ENCODE peak calls at places on chromosomes 3 and 15, in ten cellular contexts. One of them, this sample, is unnamed.
A peak's percentile ranks its signal among the peaks of the same experiment; 100 is the strongest.

GRCh38 chr3:127560051-127560787 is 30.3 kb downstream of the TPRA1 start:
- DNase-seq in AG20443: no peak
- DNase-seq in amniotic epithelial cell: no peak
- DNase-seq in T-helper 2 cell: no peak
- DNase-seq in AG08395: no peak
- DNase-seq in left cardiac atrium: no peak
- DNase-seq in EL: no peak
- DNase-seq in activated effector memory CD4-positive, alpha-beta T cell treated with Interleukin-2 at 50 U/mL for 16 hours: no peak
- DNase-seq in adipocyte: no peak
- DNase-seq in HFFc6: no peak
- DNase-seq in this sample: no peak

GRCh38 chr3:130895690-130896089 is 1.8 kb downstream of the ATP2C1 start:
- DNase-seq in AG20443: no peak
- DNase-seq in amniotic epithelial cell: no peak
- DNase-seq in T-helper 2 cell: no peak
- DNase-seq in AG08395: no peak
- DNase-seq in left cardiac atrium: no peak
- DNase-seq in EL: no peak
- DNase-seq in activated effector memory CD4-positive, alpha-beta T cell treated with Interleukin-2 at 50 U/mL for 16 hours: no peak
- DNase-seq in adipocyte: peak; percentile 29
- DNase-seq in HFFc6: no peak
- DNase-seq in this sample: no peak

GRCh38 chr3:62186967-62187366 is 186.4 kb downstream of the FEZF2 start:
- DNase-seq in AG20443: peak; percentile 38
- DNase-seq in amniotic epithelial cell: no peak
- DNase-seq in T-helper 2 cell: no peak
- DNase-seq in AG08395: peak; percentile 35
- DNase-seq in left cardiac atrium: no peak
- DNase-seq in EL: peak; percentile 8
- DNase-seq in activated effector memory CD4-positive, alpha-beta T cell treated with Interleukin-2 at 50 U/mL for 16 hours: no peak
- DNase-seq in adipocyte: peak; percentile 50
- DNase-seq in HFFc6: no peak
- DNase-seq in this sample: peak; percentile 56

GRCh38 chr15:63019539-63020109 is 22.9 kb upstream of the TPM1 start:
- DNase-seq in AG20443: peak; percentile 28
- DNase-seq in amniotic epithelial cell: peak; percentile 80
- DNase-seq in T-helper 2 cell: no peak
- DNase-seq in AG08395: no peak
- DNase-seq in left cardiac atrium: no peak
- DNase-seq in EL: peak; percentile 83
- DNase-seq in activated effector memory CD4-positive, alpha-beta T cell treated with Interleukin-2 at 50 U/mL for 16 hours: no peak
- DNase-seq in adipocyte: peak; percentile 49
- DNase-seq in HFFc6: peak; percentile 82
- DNase-seq in this sample: peak; percentile 70

GRCh38 chr3:21620511-21621395 is 130.3 kb downstream of the ZNF385D start:
- DNase-seq in AG20443: no peak
- DNase-seq in amniotic epithelial cell: no peak
- DNase-seq in T-helper 2 cell: no peak
- DNase-seq in AG08395: no peak
- DNase-seq in left cardiac atrium: no peak
- DNase-seq in EL: peak; percentile 3
- DNase-seq in activated effector memory CD4-positive, alpha-beta T cell treated with Interleukin-2 at 50 U/mL for 16 hours: no peak
- DNase-seq in adipocyte: no peak
- DNase-seq in HFFc6: no peak
- DNase-seq in this sample: peak; percentile 15

GRCh38 chr15:72968531-72968922 is 83.7 kb upstream of the NEO1 start:
- DNase-seq in AG20443: no peak
- DNase-seq in amniotic epithelial cell: no peak
- DNase-seq in T-helper 2 cell: no peak
- DNase-seq in AG08395: no peak
- DNase-seq in left cardiac atrium: no peak
- DNase-seq in EL: no peak
- DNase-seq in activated effector memory CD4-positive, alpha-beta T cell treated with Interleukin-2 at 50 U/mL for 16 hours: no peak
- DNase-seq in adipocyte: no peak
- DNase-seq in HFFc6: no peak
- DNase-seq in this sample: peak; percentile 30

GRCh38 chr3:170815340-170815739 is 54.7 kb downstream of the RPL22L1 start:
- DNase-seq in AG20443: no peak
- DNase-seq in amniotic epithelial cell: peak; percentile 28
- DNase-seq in T-helper 2 cell: no peak
- DNase-seq in AG08395: no peak
- DNase-seq in left cardiac atrium: no peak
- DNase-seq in EL: no peak
- DNase-seq in activated effector memory CD4-positive, alpha-beta T cell treated with Interleukin-2 at 50 U/mL for 16 hours: no peak
- DNase-seq in adipocyte: no peak
- DNase-seq in HFFc6: no peak
- DNase-seq in this sample: no peak

GRCh38 chr15:80834906-80835305 is 55.7 kb downstream of the CEMIP start:
- DNase-seq in AG20443: peak; percentile 51
- DNase-seq in amniotic epithelial cell: no peak
- DNase-seq in T-helper 2 cell: no peak
- DNase-seq in AG08395: peak; percentile 37
- DNase-seq in left cardiac atrium: no peak
- DNase-seq in EL: no peak
- DNase-seq in activated effector memory CD4-positive, alpha-beta T cell treated with Interleukin-2 at 50 U/mL for 16 hours: no peak
- DNase-seq in adipocyte: peak; percentile 77
- DNase-seq in HFFc6: no peak
- DNase-seq in this sample: no peak

GRCh38 chr3:29282431-29283296 is 1.8 kb downstream of the RBMS3 start:
- DNase-seq in AG20443: peak; percentile 15
- DNase-seq in amniotic epithelial cell: peak; percentile 78
- DNase-seq in T-helper 2 cell: no peak
- DNase-seq in AG08395: peak; percentile 11
- DNase-seq in left cardiac atrium: no peak
- DNase-seq in EL: peak; percentile 64
- DNase-seq in activated effector memory CD4-positive, alpha-beta T cell treated with Interleukin-2 at 50 U/mL for 16 hours: no peak
- DNase-seq in adipocyte: peak; percentile 61
- DNase-seq in HFFc6: peak; percentile 30
- DNase-seq in this sample: peak; percentile 79

GRCh38 chr15:99015677-99016568 is 8.3 kb upstream of the PGPEP1L start:
- DNase-seq in AG20443: no peak
- DNase-seq in amniotic epithelial cell: no peak
- DNase-seq in T-helper 2 cell: no peak
- DNase-seq in AG08395: no peak
- DNase-seq in left cardiac atrium: no peak
- DNase-seq in EL: no peak
- DNase-seq in activated effector memory CD4-positive, alpha-beta T cell treated with Interleukin-2 at 50 U/mL for 16 hours: no peak
- DNase-seq in adipocyte: no peak
- DNase-seq in HFFc6: no peak
- DNase-seq in this sample: no peak

GRCh38 chr3:115204470-115204869 is 57.4 kb upstream of the ZBTB20 start:
- DNase-seq in AG20443: no peak
- DNase-seq in amniotic epithelial cell: no peak
- DNase-seq in T-helper 2 cell: no peak
- DNase-seq in AG08395: no peak
- DNase-seq in left cardiac atrium: no peak
- DNase-seq in EL: no peak
- DNase-seq in activated effector memory CD4-positive, alpha-beta T cell treated with Interleukin-2 at 50 U/mL for 16 hours: no peak
- DNase-seq in adipocyte: no peak
- DNase-seq in HFFc6: no peak
- DNase-seq in this sample: no peak

This sample was measured in dermis blood vessel endothelial cell.